ENCODE peak calls at places on chromosomes 12 and 14, in six cellular contexts. A is mucosa of descending colon, R is GM23338, T is endothelial cell of umbilical vein, Z is ovary, W is IMR-90. B is an unnamed sample.

GRCh38 chr12:84793558-84794367 is 118.8 kb downstream of the SLC6A15 start:
- DNase-seq in A (no peak), R (no peak), T (no peak), Z (no peak), W (peak; percentile 23), B (no peak)

GRCh38 chr14:58865520-58866281 is 227.9 kb downstream of the DACT1 start:
- DNase-seq in A (no peak), R (no peak), T (no peak), Z (no peak), W (peak; percentile 78), B (no peak)

GRCh38 chr12:59079472-59079871 is 159.2 kb upstream of the LRIG3 start:
- DNase-seq in A (no peak), R (no peak), T (peak; percentile 69), Z (no peak), W (no peak), B (no peak)

GRCh38 chr14:81311128-81311527 is 89.0 kb downstream of the STON2 start:
- DNase-seq in A (no peak), R (no peak), T (no peak), Z (no peak), W (no peak), B (no peak)

GRCh38 chr12:44972746-44973421 is 78.0 kb downstream of the DBX2 start:
- DNase-seq in A (no peak), R (peak; percentile 83), T (peak; percentile 5), Z (no peak), W (no peak), B (peak; percentile 23)

GRCh38 chr12:54175130-54175963 is 13.4 kb downstream of the SMUG1 start:
- DNase-seq in A (no peak), R (no peak), T (no peak), Z (no peak), W (no peak), B (no peak)

GRCh38 chr12:93366427-93366826 is 11.3 kb upstream of the NUDT4 start:
- DNase-seq in A (no peak), R (no peak), T (no peak), Z (no peak), W (no peak), B (no peak)

GRCh38 chr14:73211251-73211650 is 26.1 kb upstream of the PAPLN start:
- DNase-seq in A (no peak), R (no peak), T (no peak), Z (no peak), W (no peak), B (no peak)

GRCh38 chr12:31261744-31262143 is 64.2 kb downstream of the SINHCAF start:
- DNase-seq in A (no peak), R (no peak), T (no peak), Z (no peak), W (no peak), B (no peak)

GRCh38 chr14:79585845-79586244 is 625.5 kb downstream of the DIO2 start:
- DNase-seq in A (no peak), R (no peak), T (no peak), Z (no peak), W (peak; percentile 55), B (no peak)

GRCh38 chr12:115313929-115314328 is 630.0 kb upstream of the TBX3 start:
- DNase-seq in A (no peak), R (no peak), T (no peak), Z (no peak), W (peak; percentile 92), B (no peak)

GRCh38 chr12:49491823-49492222 is 47.0 kb upstream of the KCNH3 start:
- DNase-seq in A (no peak), R (no peak), T (no peak), Z (no peak), W (no peak), B (no peak)

GRCh38 chr12:46530373-46531056 is 157.9 kb upstream of the SLC38A2 start:
- DNase-seq in A (no peak), R (no peak), T (no peak), Z (no peak), W (no peak), B (no peak)

GRCh38 chr12:53071591-53072551 is 7.3 kb downstream of the SPRYD3 start:
- DNase-seq in A (no peak), R (no peak), T (peak; percentile 35), Z (peak; percentile 95), W (peak; percentile 33), B (peak; percentile 89)

GRCh38 chr14:79629891-79630560 is 581.3 kb downstream of the DIO2 start:
- DNase-seq in A (no peak), R (no peak), T (no peak), Z (no peak), W (peak; percentile 13), B (no peak)

GRCh38 chr12:62332598-62332997 is 72.4 kb downstream of the USP15 start:
- DNase-seq in A (no peak), R (no peak), T (no peak), Z (no peak), W (peak; percentile 79), B (no peak)

GRCh38 chr14:94544726-94545125 is 16.5 kb upstream of the SERPINA4 start:
- DNase-seq in A (no peak), R (peak; percentile 10), T (no peak), Z (no peak), W (no peak), B (no peak)

GRCh38 chr14:75459099-75459741 is 31.4 kb downstream of the JDP2 start:
- DNase-seq in A (peak; percentile 79), R (peak; percentile 40), T (no peak), Z (peak; percentile 62), W (no peak), B (peak; percentile 46)

GRCh38 chr12:42129595-42130204 is 15.0 kb downstream of the GXYLT1 start:
- DNase-seq in A (no peak), R (peak; percentile 79), T (peak; percentile 86), Z (no peak), W (peak; percentile 80), B (peak; percentile 54)

DNA sequence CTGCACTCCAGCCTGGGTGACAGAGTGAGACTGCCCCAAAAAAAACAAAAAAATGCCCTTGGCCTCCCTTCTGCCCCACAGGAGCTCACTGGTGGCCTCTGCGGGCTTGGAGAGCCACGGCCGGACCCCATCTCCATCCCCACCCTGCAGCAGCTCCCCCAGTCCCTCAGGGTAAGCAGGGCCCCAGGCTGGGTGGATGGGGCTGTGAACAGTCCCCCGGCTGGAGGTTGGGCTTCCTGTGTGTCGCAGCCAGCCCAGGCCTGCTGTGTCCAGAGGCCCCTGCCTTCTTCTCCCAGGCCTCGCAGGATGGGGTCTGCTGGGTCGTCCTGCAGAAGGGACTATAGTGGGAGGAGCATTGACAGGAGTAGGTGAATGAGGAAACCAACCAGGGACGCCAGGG is 15.4 kb upstream of the PUS1 start:
- DNase-seq in A (no peak), R (no peak), T (no peak), Z (no peak), W (no peak), B (no peak)
- H3K4me1 ChIP-seq in A (no peaks in the 10 kb centered on the region), R (no peaks in the 10 kb centered on the region), T (peaks cover 12% of the 10 kb centered on the region), Z (no peaks in the 10 kb centered on the region), W (peaks cover 9% of the 10 kb centered on the region), B (peaks cover 11% of the 10 kb centered on the region)

DNA sequence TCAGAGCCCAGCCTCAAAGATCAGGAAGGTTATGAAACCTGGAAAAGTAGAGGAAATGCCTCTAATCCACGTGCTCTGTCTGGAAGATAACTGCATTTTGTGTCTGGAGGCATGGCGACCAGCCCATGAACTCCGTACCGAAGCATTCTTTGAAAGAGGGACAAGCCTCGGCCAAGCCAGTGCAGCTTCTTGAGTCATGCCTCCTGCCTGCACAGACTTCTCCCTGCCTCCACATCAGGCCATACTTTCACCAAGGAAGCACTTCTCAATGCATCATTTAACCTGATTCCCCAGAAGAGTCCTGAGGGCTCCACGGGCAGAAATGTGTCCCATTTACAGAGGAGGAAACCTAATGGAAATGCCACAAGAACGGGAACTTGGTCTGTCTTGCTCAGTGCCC is 3.4 kb downstream of the ACTN1 start:
- DNase-seq in A (no peak), R (no peak), T (peak; percentile 46), Z (no peak), W (peak; percentile 85), B (no peak)
- H3K4me3 ChIP-seq in A (no peak overlapping the region), R (peak overlapping the region; percentile 96), T (no peak overlapping the region), Z (peak overlapping the region; percentile 9), W (peak overlapping the region; percentile 71), B (no peak overlapping the region)

GRCh38 chr14:70002589-70003240 is 123.5 kb downstream of the SMOC1 start:
- DNase-seq in A (no peak), R (no peak), T (no peak), Z (no peak), W (peak; percentile 58), B (no peak)
- H3K4me1 ChIP-seq in A (no peaks in the 10 kb centered on the region), R (no peaks in the 10 kb centered on the region), T (peaks cover 3% of the 10 kb centered on the region), Z (no peaks in the 10 kb centered on the region), W (peaks cover 26% of the 10 kb centered on the region), B (no peaks in the 10 kb centered on the region)

DNA sequence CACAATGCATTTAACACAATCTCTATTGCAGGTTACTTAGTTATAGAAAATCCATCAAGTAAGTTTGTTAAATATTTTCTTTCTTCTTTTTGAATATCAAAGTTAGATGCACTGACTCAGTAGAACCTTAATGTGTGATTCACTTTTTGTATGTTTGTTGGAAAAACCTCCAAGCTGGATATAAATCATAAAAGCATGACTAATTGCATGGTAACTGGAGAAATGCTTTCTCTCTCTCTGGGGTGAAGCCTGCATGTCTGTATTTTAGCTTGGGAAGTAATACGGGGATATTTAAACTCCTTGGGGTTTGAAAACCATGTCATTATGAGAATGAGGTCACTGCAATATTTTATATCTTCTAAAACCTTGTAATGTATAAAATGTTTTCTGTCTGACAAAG is 58.6 kb upstream of the MYF6 start:
- DNase-seq in A (no peak), R (no peak), T (peak; percentile 19), Z (no peak), W (peak; percentile 88), B (no peak)
- H3K4me3 ChIP-seq in A (no peak overlapping the region), R (no peak overlapping the region), T (no peak overlapping the region), Z (no peak overlapping the region), W (no peak overlapping the region), B (no peak overlapping the region)

GRCh38 chr12:131008461-131009270 is 55.0 kb downstream of the ADGRD1 start:
- DNase-seq in A (no peak), R (no peak), T (no peak), Z (no peak), W (no peak), B (no peak)

GRCh38 chr12:131009595-131010270 is 56.0 kb downstream of the ADGRD1 start:
- DNase-seq in A (no peak), R (no peak), T (no peak), Z (no peak), W (no peak), B (no peak)

GRCh38 chr12:131007031-131007793 is 53.5 kb downstream of the ADGRD1 start:
- DNase-seq in A (peak; percentile 35), R (no peak), T (no peak), Z (peak; percentile 71), W (no peak), B (peak; percentile 28)

GRCh38 chr12:131006036-131006735 is 52.5 kb downstream of the ADGRD1 start:
- DNase-seq in A (no peak), R (no peak), T (no peak), Z (no peak), W (no peak), B (no peak)

DNA sequence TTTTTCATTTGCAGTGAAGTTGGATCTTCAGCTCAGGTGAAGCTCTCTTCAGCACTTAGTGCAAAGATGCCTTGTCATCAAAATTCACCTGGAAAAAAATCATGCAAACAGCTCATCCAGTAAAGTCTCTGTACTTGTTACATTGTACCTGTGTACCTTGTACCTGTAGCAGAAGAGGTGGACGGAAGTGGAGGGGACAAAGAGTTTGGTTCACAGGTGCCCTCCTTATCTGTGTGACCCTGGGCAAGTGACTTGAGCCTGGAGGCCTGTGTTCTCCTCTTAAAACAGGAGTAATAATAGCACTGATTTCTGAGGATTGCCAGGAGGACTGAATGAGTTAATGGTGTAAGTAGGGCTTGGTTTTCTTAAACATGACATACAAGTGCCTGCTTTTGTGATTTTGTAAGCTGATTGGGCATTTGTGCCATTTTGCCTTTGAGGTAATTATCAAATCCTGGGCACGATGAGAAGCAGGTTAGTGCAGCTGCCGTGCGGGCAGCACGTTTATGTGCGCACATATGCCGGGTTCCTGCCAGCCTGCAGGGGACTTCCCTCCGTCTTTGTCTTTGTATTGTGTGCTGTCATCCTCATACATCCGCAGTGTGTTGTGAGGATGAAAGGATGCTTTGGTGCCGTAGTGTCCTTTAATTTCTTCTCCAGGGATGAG is 54.2 kb downstream of the ADGRD1 start:
- DNase-seq in A (no peak), R (no peak), T (no peak), Z (no peak), W (no peak), B (no peak)
- H3K4me1 ChIP-seq in A (no peaks in the 10 kb centered on the region), R (no peaks in the 10 kb centered on the region), T (no peaks in the 10 kb centered on the region), Z (no peaks in the 10 kb centered on the region), W (no peaks in the 10 kb centered on the region), B (peaks cover 9% of the 10 kb centered on the region)

B was measured in testis.